ENCODE peak calls at places on chromosomes 13 and 19, in four cellular contexts. One of them, this sample, is unnamed.

GRCh38 chr13:23609414-23610186 is 39.4 kb downstream of the TNFRSF19 start:
- DNase-seq in lung: peak; percentile 57
- DNase-seq in uterus: peak; percentile 56
- DNase-seq in GOT3: no peak
- DNase-seq in this sample: no peak

GRCh38 chr19:13461536-13461935 is 44.7 kb downstream of the CACNA1A start:
- DNase-seq in uterus: no peak
- DNase-seq in lung: no peak
- DNase-seq in GOT3: no peak
- DNase-seq in this sample: no peak

GRCh38 chr13:40442826-40443225 is 223.6 kb downstream of the FOXO1 start:
- DNase-seq in GOT3: no peak
- DNase-seq in uterus: no peak
- DNase-seq in lung: no peak
- DNase-seq in this sample: no peak

GRCh38 chr19:27654266-27654990 is 1558.5 kb downstream of the UQCRFS1 start:
- DNase-seq in uterus: no peak
- DNase-seq in GOT3: no peak
- DNase-seq in lung: no peak
- DNase-seq in this sample: no peak

GRCh38 chr13:49340161-49340560 is 92.4 kb downstream of the CDADC1 start:
- DNase-seq in GOT3: no peak
- DNase-seq in uterus: no peak
- DNase-seq in lung: no peak
- DNase-seq in this sample: no peak

GRCh38 chr13:26785845-26786630 is 25.5 kb upstream of the GPR12 start:
- DNase-seq in uterus: no peak
- DNase-seq in lung: peak; percentile 46
- DNase-seq in GOT3: no peak
- DNase-seq in this sample: peak; percentile 74

GRCh38 chr13:110306340-110306959 is 507 bp downstream of the COL4A1 start:
- DNase-seq in uterus: peak; percentile 46
- DNase-seq in lung: no peak
- DNase-seq in GOT3: no peak
- DNase-seq in this sample: peak; percentile 80

GRCh38 chr13:102877285-102877684 is 31.5 kb downstream of the ERCC5 start:
- DNase-seq in uterus: no peak
- DNase-seq in GOT3: no peak
- DNase-seq in lung: no peak
- DNase-seq in this sample: no peak

GRCh38 chr13:110348309-110348625 is 41.2 kb downstream of the COL4A2 start:
- DNase-seq in uterus: no peak
- DNase-seq in lung: no peak
- DNase-seq in GOT3: no peak
- DNase-seq in this sample: no peak

GRCh38 chr13:107258599-107259187 is 690.8 kb upstream of the ARGLU1 start:
- DNase-seq in uterus: no peak
- DNase-seq in GOT3: no peak
- DNase-seq in lung: no peak
- DNase-seq in this sample: no peak

GRCh38 chr19:14088634-14089411 is 1.7 kb downstream of the SAMD1 start:
- DNase-seq in lung: no peak
- DNase-seq in uterus: no peak
- DNase-seq in GOT3: no peak
- DNase-seq in this sample: no peak

GRCh38 chr19:2569596-2570465 is 93.9 kb downstream of the GADD45B start:
- DNase-seq in GOT3: no peak
- DNase-seq in uterus: no peak
- DNase-seq in lung: no peak
- DNase-seq in this sample: peak; percentile 50

GRCh38 chr13:113897161-113897560 is 33.3 kb upstream of the GAS6 start:
- DNase-seq in GOT3: peak; percentile 67
- DNase-seq in uterus: peak; percentile 7
- DNase-seq in lung: peak; percentile 27
- DNase-seq in this sample: no peak

GRCh38 chr13:43835701-43836100 is 43.8 kb downstream of the CCDC122 start:
- DNase-seq in lung: no peak
- DNase-seq in GOT3: no peak
- DNase-seq in uterus: no peak
- DNase-seq in this sample: no peak

GRCh38 chr19:15464394-15465385 is at the start of gene RASAL3:
- DNase-seq in uterus: no peak
- DNase-seq in lung: no peak
- DNase-seq in GOT3: no peak
- DNase-seq in this sample: no peak

GRCh38 chr19:2926341-2927031 is 18.3 kb downstream of the ZNF77 start:
- DNase-seq in uterus: no peak
- DNase-seq in lung: no peak
- DNase-seq in GOT3: no peak
- DNase-seq in this sample: no peak

GRCh38 chr13:29598321-29598720 is 2.8 kb upstream of the SLC7A1 start:
- DNase-seq in lung: no peak
- DNase-seq in uterus: no peak
- DNase-seq in GOT3: no peak
- DNase-seq in this sample: no peak

GRCh38 chr19:16611121-16611520 is 16.9 kb downstream of the MED26 start:
- DNase-seq in lung: peak; percentile 54
- DNase-seq in GOT3: no peak
- DNase-seq in uterus: no peak
- DNase-seq in this sample: no peak

GRCh38 chr19:16232568-16232967 is 34.9 kb downstream of the AP1M1 start:
- DNase-seq in uterus: no peak
- DNase-seq in GOT3: no peak
- DNase-seq in lung: no peak
- DNase-seq in this sample: no peak

GRCh38 chr19:30428281-30428680 is 56.1 kb downstream of the ZNF536 start:
- DNase-seq in GOT3: no peak
- DNase-seq in uterus: no peak
- DNase-seq in lung: no peak
- DNase-seq in this sample: no peak

GRCh38 chr19:55346725-55347441 is 7.2 kb downstream of the KMT5C start:
- DNase-seq in GOT3: no peak
- DNase-seq in lung: no peak
- DNase-seq in uterus: no peak
- DNase-seq in this sample: no peak

GRCh38 chr13:97212540-97213146 is 9.5 kb upstream of the MBNL2 start:
- DNase-seq in lung: no peak
- DNase-seq in uterus: no peak
- DNase-seq in GOT3: no peak
- DNase-seq in this sample: no peak

GRCh38 chr19:53037101-53038097 is 7.1 kb upstream of the ERVV-2 start:
- DNase-seq in GOT3: no peak
- DNase-seq in lung: no peak
- DNase-seq in uterus: no peak
- DNase-seq in this sample: no peak

GRCh38 chr19:7986321-7987083 is 18.9 kb downstream of the ELAVL1 start:
- DNase-seq in GOT3: no peak
- DNase-seq in lung: no peak
- DNase-seq in uterus: no peak
- DNase-seq in this sample: no peak

GRCh38 chr19:45973564-45974338 is at the start of gene NOVA2:
- DNase-seq in uterus: peak; percentile 42
- DNase-seq in lung: peak; percentile 46
- DNase-seq in GOT3: no peak
- DNase-seq in this sample: peak; percentile 75

GRCh38 chr19:18543814-18544475 is 572 bp upstream of the FKBP8 start:
- DNase-seq in uterus: no peak
- DNase-seq in lung: peak; percentile 66
- DNase-seq in GOT3: no peak
- DNase-seq in this sample: peak; percentile 78

GRCh38 chr19:50050406-50051223 is 24.8 kb downstream of the ZNF473 start:
- DNase-seq in uterus: peak; percentile 82
- DNase-seq in GOT3: peak; percentile 13
- DNase-seq in lung: peak; percentile 83
- DNase-seq in this sample: peak; percentile 89

GRCh38 chr13:95074820-95075219 is 226.4 kb downstream of the ABCC4 start:
- DNase-seq in GOT3: no peak
- DNase-seq in lung: no peak
- DNase-seq in uterus: no peak
- DNase-seq in this sample: no peak

GRCh38 chr19:295687-296370 is 4.6 kb upstream of the PLPP2 start:
- DNase-seq in uterus: no peak
- DNase-seq in GOT3: no peak
- DNase-seq in lung: no peak
- DNase-seq in this sample: no peak

GRCh38 chr13:108176685-108177274 is 38.6 kb downstream of the LIG4 start:
- DNase-seq in GOT3: no peak
- DNase-seq in lung: no peak
- DNase-seq in uterus: no peak
- DNase-seq in this sample: no peak

GRCh38 chr19:10294368-10294697 is 4.6 kb downstream of the ICAM5 start:
- DNase-seq in GOT3: no peak
- DNase-seq in uterus: no peak
- DNase-seq in lung: no peak
- DNase-seq in this sample: no peak

GRCh38 chr13:84574851-84575250 is 692.6 kb upstream of the SLITRK1 start:
- DNase-seq in lung: no peak
- DNase-seq in GOT3: no peak
- DNase-seq in uterus: no peak
- DNase-seq in this sample: no peak

GRCh38 chr13:42876270-42876714 is 94.9 kb downstream of the FAM216B start:
- DNase-seq in uterus: no peak
- DNase-seq in lung: no peak
- DNase-seq in GOT3: no peak
- DNase-seq in this sample: no peak

GRCh38 chr19:14102102-14102696 is 11.6 kb upstream of the SAMD1 start:
- DNase-seq in lung: no peak
- DNase-seq in GOT3: no peak
- DNase-seq in uterus: no peak
- DNase-seq in this sample: no peak

GRCh38 chr19:13116282-13117175 is at the start of gene TRMT1:
- DNase-seq in lung: peak; percentile 94
- DNase-seq in uterus: peak; percentile 89
- DNase-seq in GOT3: peak; percentile 68
- DNase-seq in this sample: peak; percentile 96

GRCh38 chr13:72890546-72890945 is 108.6 kb downstream of the PIBF1 start:
- DNase-seq in uterus: no peak
- DNase-seq in lung: no peak
- DNase-seq in GOT3: no peak
- DNase-seq in this sample: no peak

GRCh38 chr13:53151692-53152421 is 123.2 kb downstream of the OLFM4 start:
- DNase-seq in lung: no peak
- DNase-seq in GOT3: no peak
- DNase-seq in uterus: no peak
- DNase-seq in this sample: no peak

GRCh38 chr13:99377641-99378040 is 70.4 kb upstream of the GPR183 start:
- DNase-seq in uterus: no peak
- DNase-seq in lung: no peak
- DNase-seq in GOT3: no peak
- DNase-seq in this sample: peak; percentile 37

GRCh38 chr19:1871630-1872029 is 8.3 kb upstream of the KLF16 start:
- DNase-seq in GOT3: no peak
- DNase-seq in lung: no peak
- DNase-seq in uterus: no peak
- DNase-seq in this sample: no peak

This sample was measured in sigmoid colon.